ENCODE peak calls at places on chromosomes 4 and X, in four cellular contexts. S is K562, U is GM12878, L is HCT116. C is an unnamed sample.

GRCh38 chr4:78784255-78784654 is 8.1 kb downstream of the BMP2K start:
- DNase-seq in L (no peak), S (no peak), U (no peak), C (no peak)

GRCh38 chr4:3179126-3179706 is 69.7 kb upstream of the MSANTD1 start:
- DNase-seq in U (no peak), L (no peak), S (no peak), C (no peak)

GRCh38 chrX:78104447-78105176 is 564 bp downstream of the PGK1 start:
- DNase-seq in S (peak), U (no peak), L (no peak), C (no peak)

GRCh38 chr4:138401330-138401729 is 159.2 kb upstream of the SLC7A11 start:
- DNase-seq in S (no peak), L (no peak), U (no peak), C (no peak)

GRCh38 chrX:105229146-105229545 is 8.7 kb upstream of the TEX13A start:
- DNase-seq in L (no peak), S (no peak), U (no peak), C (no peak)

GRCh38 chrX:27435031-27435430 is 28.1 kb downstream of the PPP4R3C start:
- DNase-seq in L (no peak), U (no peak), S (no peak), C (no peak)

GRCh38 chrX:9141496-9141895 is 107.6 kb upstream of the FAM9B start:
- DNase-seq in U (no peak), L (no peak), S (no peak), C (no peak)

GRCh38 chr4:163748474-163748873 is 254.0 kb downstream of the TMA16 start:
- DNase-seq in L (no peak), S (no peak), U (no peak), C (no peak)

GRCh38 chr4:145527773-145528172 is 46.1 kb downstream of the SMAD1 start:
- DNase-seq in S (no peak), U (no peak), L (no peak), C (no peak)

GRCh38 chr4:184313710-184314659 is 96.3 kb upstream of the ENPP6 start:
- DNase-seq in U (peak), S (no peak), L (no peak), C (no peak)

GRCh38 chr4:88341227-88342192 is 37.1 kb upstream of the HERC6 start:
- DNase-seq in S (no peak), L (no peak), U (no peak), C (peak)

GRCh38 chr4:171846232-171846631 is 33.0 kb downstream of the GALNTL6 start:
- DNase-seq in S (peak), U (no peak), L (peak), C (peak)

GRCh38 chrX:46582964-46583363 is 9.4 kb downstream of the CHST7 start:
- DNase-seq in U (no peak), L (no peak), S (no peak), C (no peak)

GRCh38 chrX:17027931-17028330 is 81.5 kb downstream of the REPS2 start:
- DNase-seq in S (no peak), L (no peak), U (no peak), C (no peak)
- TF ChIP-seq EGR1 in S (no peak), L (no peak), U (no peak), C (no peak)

DNA sequence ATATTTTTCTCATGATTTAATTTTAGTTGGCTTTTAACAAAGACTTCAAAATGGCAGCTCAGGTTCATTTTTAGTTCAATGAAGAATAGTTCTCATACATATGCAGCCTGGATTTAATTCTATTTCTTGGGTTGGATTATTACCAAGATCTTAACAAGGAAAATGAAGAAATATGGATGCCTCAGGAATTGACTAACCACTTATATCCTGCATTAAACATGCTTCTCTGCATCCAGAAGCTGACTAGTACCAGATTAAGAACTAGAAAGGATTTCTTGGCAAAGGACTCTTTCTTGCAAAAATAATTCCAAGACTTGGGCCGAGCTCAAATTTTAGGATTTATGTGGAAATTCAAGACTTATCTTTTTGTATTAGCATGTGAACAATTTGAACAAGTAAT is 5.6 kb upstream of the KLHL2 start:
- DNase-seq in L (no peak), S (no peak), U (no peak), C (no peak)
- TF ChIP-seq RAD21 in L (no peak), S (no peak), U (no peak), C (no peak)

GRCh38 chrX:30620980-30621716 is 32.1 kb upstream of the GK start:
- DNase-seq in U (no peak), L (no peak), S (no peak), C (no peak)
- TF ChIP-seq EGR1 in U (no peak), L (no peak), S (no peak), C (no peak)

GRCh38 chr4:81913427-81913878 is 441.7 kb upstream of the RASGEF1B start:
- DNase-seq in U (no peak), S (peak), L (peak), C (peak)
- TF ChIP-seq RAD21 in U (peak), S (peak), L (peak), C (peak)

DNA sequence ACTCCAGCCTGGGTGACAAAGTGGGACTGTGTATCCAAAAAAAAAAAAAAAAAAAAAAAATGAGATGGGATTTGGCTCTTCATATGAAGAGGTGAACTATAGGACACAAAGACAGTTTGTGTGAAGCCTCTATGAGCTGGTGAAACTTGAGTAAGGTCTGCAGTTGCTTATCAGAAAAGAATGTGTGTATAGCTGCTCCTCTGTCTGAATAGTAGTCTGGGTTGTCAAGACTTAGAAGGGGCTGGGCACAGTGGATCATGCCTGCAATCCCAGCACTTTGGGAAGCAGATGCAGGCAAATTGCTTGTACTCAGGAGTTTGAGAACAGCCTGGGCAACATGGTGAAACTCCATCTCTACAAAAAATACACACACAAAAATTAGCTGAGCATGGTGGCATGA is 82.8 kb downstream of the ARSF start:
- DNase-seq in L (no peak), S (no peak), U (no peak), C (no peak)
- TF ChIP-seq EGR1 in L (no peak), S (no peak), U (no peak), C (no peak)

C was measured in H1.